ENCODE peak calls at places on chromosomes 1 and 21, in eight cellular contexts. H, T, N, F, K, Q, R and Y are unnamed samples.

GRCh38 chr1:74502432-74502831 is 10.0 kb downstream of the LRRC53 start:
- DNase-seq in H (no peak), T (peak; percentile 41), N (peak; percentile 48), F (no peak), K (no peak), Q (no peak), R (no peak), Y (no peak)

GRCh38 chr1:74733616-74734484 is 898 bp downstream of the TYW3 start:
- DNase-seq in H (peak; percentile 77), T (peak; percentile 84), N (peak; percentile 77), F (peak; percentile 48), K (no peak), Q (no peak), R (no peak), Y (no peak)

GRCh38 chr1:54413295-54413694 is 7.1 kb upstream of the SSBP3 start:
- DNase-seq in H (peak; percentile 17), T (peak; percentile 72), N (peak; percentile 62), F (no peak), K (peak; percentile 61), Q (no peak), R (peak; percentile 35), Y (no peak)

GRCh38 chr1:187264995-187265602 is 436.4 kb downstream of the PLA2G4A start:
- DNase-seq in H (peak; percentile 79), T (peak; percentile 61), N (peak; percentile 73), F (peak; percentile 38), K (no peak), Q (no peak), R (no peak), Y (no peak)

GRCh38 chr1:213124590-213124989 is 73.5 kb downstream of the RPS6KC1 start:
- DNase-seq in H (no peak), T (no peak), N (no peak), F (no peak), K (no peak), Q (no peak), R (no peak), Y (no peak)

GRCh38 chr1:64004451-64004850 is 199.0 kb upstream of the UBE2U start:
- DNase-seq in H (no peak), T (peak; percentile 21), N (peak; percentile 5), F (no peak), K (no peak), Q (no peak), R (no peak), Y (no peak)

GRCh38 chr1:47432071-47433036 is 5.5 kb upstream of the FOXD2 start:
- DNase-seq in H (no peak), T (peak; percentile 85), N (peak; percentile 79), F (peak; percentile 82), K (peak; percentile 80), Q (peak; percentile 58), R (peak; percentile 69), Y (peak; percentile 62)

GRCh38 chr1:168565825-168566224 is 10.6 kb upstream of the XCL1 start:
- DNase-seq in H (no peak), T (no peak), N (no peak), F (no peak), K (no peak), Q (no peak), R (no peak), Y (no peak)

GRCh38 chr1:39711359-39712340 is 20.4 kb upstream of the HPCAL4 start:
- DNase-seq in H (no peak), T (peak; percentile 78), N (peak; percentile 30), F (no peak), K (no peak), Q (no peak), R (no peak), Y (peak; percentile 7)

GRCh38 chr1:155871390-155871789 is 12.0 kb downstream of the SYT11 start:
- DNase-seq in H (peak; percentile 6), T (peak; percentile 58), N (peak; percentile 31), F (no peak), K (peak; percentile 48), Q (no peak), R (no peak), Y (no peak)

GRCh38 chr1:6956488-6957159 is 171.4 kb downstream of the CAMTA1 start:
- DNase-seq in H (no peak), T (no peak), N (no peak), F (no peak), K (no peak), Q (no peak), R (no peak), Y (no peak)

GRCh38 chr1:241357366-241358305 is 631 bp upstream of the RGS7 start:
- DNase-seq in H (no peak), T (peak; percentile 4), N (no peak), F (peak; percentile 53), K (no peak), Q (no peak), R (no peak), Y (no peak)

GRCh38 chr21:42227909-42228708 is 9.2 kb downstream of the ABCG1 start:
- DNase-seq in H (peak; percentile 42), T (peak; percentile 87), N (peak; percentile 91), F (peak; percentile 45), K (peak; percentile 95), Q (peak; percentile 79), R (peak; percentile 93), Y (peak; percentile 86)

GRCh38 chr21:26965567-26966359 is 1.1 kb downstream of the ADAMTS5 start:
- DNase-seq in H (peak; percentile 15), T (peak; percentile 19), N (peak; percentile 12), F (no peak), K (peak; percentile 78), Q (no peak), R (peak; percentile 62), Y (no peak)

GRCh38 chr1:100152271-100152670 is 19.3 kb downstream of the TRMT13 start:
- DNase-seq in H (no peak), T (no peak), N (no peak), F (no peak), K (no peak), Q (no peak), R (no peak), Y (no peak)

GRCh38 chr21:34885636-34886553 is 163.2 kb downstream of the RUNX1 start:
- DNase-seq in H (no peak), T (peak; percentile 54), N (no peak), F (no peak), K (no peak), Q (no peak), R (peak; percentile 29), Y (no peak)

GRCh38 chr1:180415985-180416633 is 86.3 kb downstream of the ACBD6 start:
- DNase-seq in H (peak; percentile 46), T (peak; percentile 70), N (peak; percentile 55), F (no peak), K (no peak), Q (no peak), R (no peak), Y (no peak)

GRCh38 chr1:31814041-31814511 is 1.7 kb downstream of the SPOCD1 start:
- DNase-seq in H (no peak), T (no peak), N (no peak), F (no peak), K (no peak), Q (no peak), R (no peak), Y (no peak)

GRCh38 chr1:58477390-58477789 is 69.1 kb downstream of the OMA1 start:
- DNase-seq in H (no peak), T (no peak), N (no peak), F (no peak), K (no peak), Q (no peak), R (no peak), Y (no peak)

GRCh38 chr1:184222561-184223157 is 164.2 kb upstream of the C1orf21 start:
- DNase-seq in H (peak; percentile 35), T (peak; percentile 71), N (peak; percentile 55), F (peak; percentile 42), K (peak; percentile 53), Q (peak; percentile 5), R (peak; percentile 43), Y (peak; percentile 59)

GRCh38 chr1:168199056-168199455 is 20.3 kb downstream of the TIPRL start:
- DNase-seq in H (no peak), T (no peak), N (no peak), F (no peak), K (no peak), Q (no peak), R (no peak), Y (no peak)

GRCh38 chr1:222241410-222241809 is 306.5 kb downstream of the HHIPL2 start:
- DNase-seq in H (no peak), T (no peak), N (no peak), F (no peak), K (no peak), Q (no peak), R (no peak), Y (no peak)

GRCh38 chr1:3563610-3564009 is 47.7 kb downstream of the MEGF6 start:
- DNase-seq in H (no peak), T (no peak), N (no peak), F (no peak), K (no peak), Q (no peak), R (no peak), Y (no peak)

GRCh38 chr1:112508242-112509004 is at the start of gene WNT2B:
- DNase-seq in H (peak; percentile 31), T (no peak), N (no peak), F (peak; percentile 51), K (peak; percentile 50), Q (peak; percentile 46), R (peak; percentile 33), Y (no peak)

GRCh38 chr1:203273869-203274602 is 31.3 kb upstream of the BTG2 start:
- DNase-seq in H (no peak), T (no peak), N (no peak), F (no peak), K (peak; percentile 78), Q (no peak), R (peak; percentile 49), Y (peak; percentile 61)

GRCh38 chr21:38428211-38428610 is 70.1 kb downstream of the ERG start:
- DNase-seq in H (no peak), T (no peak), N (no peak), F (no peak), K (no peak), Q (no peak), R (no peak), Y (no peak)

GRCh38 chr1:155127672-155128468 is at the start of gene EFNA1:
- DNase-seq in H (peak; percentile 39), T (peak; percentile 48), N (no peak), F (peak; percentile 77), K (peak; percentile 84), Q (peak; percentile 18), R (peak; percentile 70), Y (peak; percentile 77)

GRCh38 chr1:78367700-78368099 is 123.1 kb upstream of the PTGFR start:
- DNase-seq in H (no peak), T (no peak), N (no peak), F (no peak), K (no peak), Q (no peak), R (no peak), Y (no peak)

GRCh38 chr1:109470245-109470644 is 3.9 kb downstream of the SYPL2 start:
- DNase-seq in H (no peak), T (no peak), N (no peak), F (no peak), K (no peak), Q (no peak), R (no peak), Y (no peak)

GRCh38 chr1:27574871-27575831 is 28.8 kb downstream of the AHDC1 start:
- DNase-seq in H (peak; percentile 74), T (peak; percentile 89), N (peak; percentile 85), F (peak; percentile 91), K (peak; percentile 87), Q (no peak), R (peak; percentile 83), Y (peak; percentile 80)

GRCh38 chr21:37087188-37087587 is 14.1 kb downstream of the TTC3 start:
- DNase-seq in H (no peak), T (peak; percentile 76), N (peak; percentile 82), F (peak; percentile 55), K (no peak), Q (no peak), R (no peak), Y (no peak)

GRCh38 chr1:161948435-161948834 is 75.2 kb downstream of the OLFML2B start:
- DNase-seq in H (no peak), T (no peak), N (no peak), F (no peak), K (no peak), Q (no peak), R (no peak), Y (no peak)

GRCh38 chr1:205239078-205239477 is 11.3 kb downstream of the TMCC2 start:
- DNase-seq in H (no peak), T (no peak), N (no peak), F (no peak), K (no peak), Q (no peak), R (no peak), Y (no peak)

GRCh38 chr1:59484090-59484489 is 187.2 kb downstream of the FGGY start:
- DNase-seq in H (no peak), T (peak; percentile 86), N (peak; percentile 94), F (no peak), K (no peak), Q (no peak), R (no peak), Y (no peak)